ENCODE peak calls at places on chromosomes 3 and 15, in ten cellular contexts. Y, U, F, I, L, T, Z, Q, K and A are unnamed samples.

GRCh38 chr3:128311441-128311844 is 155.2 kb downstream of the DNAJB8 start:
- DNase-seq in Y (peak; percentile 2), U (no peak), F (no peak), I (no peak), L (no peak), T (no peak), Z (no peak), Q (peak; percentile 24), K (no peak), A (no peak)

GRCh38 chr3:149771652-149772271 is 19.5 kb upstream of the COMMD2 start:
- DNase-seq in Y (peak; percentile 44), U (no peak), F (peak; percentile 11), I (peak; percentile 21), L (peak; percentile 70), T (peak; percentile 45), Z (peak; percentile 52), Q (peak; percentile 88), K (no peak), A (no peak)

GRCh38 chr3:14570089-14570488 is 29.9 kb upstream of the GRIP2 start:
- DNase-seq in Y (no peak), U (no peak), F (no peak), I (no peak), L (no peak), T (peak; percentile 42), Z (no peak), Q (no peak), K (no peak), A (no peak)

GRCh38 chr3:52704611-52705437 is 767 bp downstream of the GLT8D1 start:
- DNase-seq in Y (peak; percentile 26), U (no peak), F (no peak), I (no peak), L (peak; percentile 61), T (peak; percentile 31), Z (peak; percentile 27), Q (peak; percentile 51), K (no peak), A (peak; percentile 41)

GRCh38 chr3:61858054-61858453 is 296.7 kb downstream of the PTPRG start:
- DNase-seq in Y (no peak), U (no peak), F (no peak), I (no peak), L (peak; percentile 23), T (no peak), Z (peak; percentile 29), Q (no peak), K (no peak), A (no peak)

GRCh38 chr3:158097571-158098553 is 8.4 kb downstream of the SHOX2 start:
- DNase-seq in Y (peak; percentile 67), U (peak; percentile 52), F (no peak), I (peak; percentile 62), L (no peak), T (peak; percentile 84), Z (peak; percentile 97), Q (peak; percentile 97), K (peak; percentile 51), A (peak; percentile 94)

GRCh38 chr3:135125171-135125801 is 330.2 kb downstream of the EPHB1 start:
- DNase-seq in Y (peak; percentile 15), U (no peak), F (peak; percentile 16), I (no peak), L (peak; percentile 67), T (peak; percentile 3), Z (no peak), Q (peak; percentile 75), K (no peak), A (no peak)

GRCh38 chr15:97652041-97652440 is 308.5 kb upstream of the ARRDC4 start:
- DNase-seq in Y (no peak), U (no peak), F (no peak), I (peak; percentile 68), L (no peak), T (no peak), Z (peak; percentile 91), Q (no peak), K (no peak), A (no peak)

GRCh38 chr3:141401584-141402475 is 33.5 kb downstream of the ZBTB38 start:
- DNase-seq in Y (peak; percentile 43), U (peak; percentile 54), F (no peak), I (peak; percentile 42), L (peak; percentile 73), T (no peak), Z (peak; percentile 71), Q (peak; percentile 84), K (peak; percentile 34), A (peak; percentile 69)

GRCh38 chr15:47360296-47360695 is 357.0 kb upstream of the SEMA6D start:
- DNase-seq in Y (no peak), U (no peak), F (no peak), I (no peak), L (no peak), T (no peak), Z (no peak), Q (no peak), K (no peak), A (no peak)

GRCh38 chr3:189269356-189269755 is 97.6 kb downstream of the TPRG1 start:
- DNase-seq in Y (no peak), U (no peak), F (no peak), I (no peak), L (peak; percentile 60), T (no peak), Z (no peak), Q (no peak), K (no peak), A (no peak)

GRCh38 chr15:89765694-89766093 is 10.4 kb upstream of the MESP2 start:
- DNase-seq in Y (no peak), U (no peak), F (no peak), I (no peak), L (no peak), T (no peak), Z (no peak), Q (no peak), K (no peak), A (no peak)

GRCh38 chr3:166372571-166373106 is 535.4 kb upstream of the BCHE start:
- DNase-seq in Y (no peak), U (no peak), F (no peak), I (no peak), L (no peak), T (no peak), Z (no peak), Q (no peak), K (no peak), A (no peak)

GRCh38 chr3:106212658-106213222 is 343.9 kb upstream of the CBLB start:
- DNase-seq in Y (no peak), U (no peak), F (no peak), I (no peak), L (no peak), T (no peak), Z (no peak), Q (no peak), K (no peak), A (no peak)